ENCODE peak calls at places on chromosomes 2 and 18, in seven cellular contexts. H is GM13976, W is cardiac fibroblast, R is fibroblast of lung, V is neural crest cell, I is fibroblast of mammary gland, Q is nephron progenitor cell. Z is an unnamed sample.

GRCh38 chr2:9416962-9417316 is 6.4 kb downstream of the ITGB1BP1 start:
- DNase-seq in H (no peak), I (no peak), W (no peak), R (no peak), Q (no peak), V (no peak), Z (no peak)

GRCh38 chr2:235608200-235608591 is 114.4 kb downstream of the AGAP1 start:
- DNase-seq in I (no peak), W (no peak), R (no peak), V (no peak), H (no peak), Q (no peak), Z (no peak)

GRCh38 chr2:123073956-123074355 is 951.1 kb upstream of the CNTNAP5 start:
- DNase-seq in H (no peak), Q (no peak), I (no peak), R (no peak), V (no peak), W (no peak), Z (no peak)

GRCh38 chr2:135925571-135925970 is 49.3 kb upstream of the MCM6 start:
- DNase-seq in W (peak), H (no peak), V (no peak), R (peak), Q (no peak), I (peak), Z (no peak)

GRCh38 chr2:236672606-236673005 is 103.0 kb downstream of the ACKR3 start:
- DNase-seq in Q (no peak), W (no peak), R (no peak), I (no peak), H (no peak), V (no peak), Z (no peak)

GRCh38 chr18:55522011-55522410 is 66.0 kb downstream of the TCF4 start:
- DNase-seq in Q (peak), R (no peak), V (peak), W (peak), I (peak), H (no peak), Z (peak)

GRCh38 chr2:120735750-120736170 is at the start of gene GLI2:
- DNase-seq in H (peak), Q (peak), V (peak), W (peak), I (peak), R (peak), Z (peak)

GRCh38 chr18:22346342-22346967 is 71.3 kb downstream of the CTAGE1 start:
- DNase-seq in Q (no peak), V (no peak), H (no peak), W (peak), R (peak), I (peak), Z (no peak)

GRCh38 chr2:158042245-158042644 is 59.4 kb upstream of the UPP2 start:
- DNase-seq in R (no peak), I (no peak), W (no peak), H (no peak), V (no peak), Q (no peak), Z (no peak)

GRCh38 chr2:231162036-231162345 is 36.4 kb upstream of the ARMC9 start:
- DNase-seq in H (no peak), V (no peak), I (peak), W (peak), Q (no peak), R (peak), Z (no peak)

GRCh38 chr2:47803770-47804169 is 20.8 kb downstream of the MSH6 start:
- DNase-seq in V (no peak), I (no peak), H (no peak), R (no peak), Q (no peak), W (no peak), Z (no peak)

GRCh38 chr2:204881519-204882111 is 336.3 kb downstream of the PARD3B start:
- DNase-seq in Q (no peak), W (no peak), V (no peak), H (no peak), R (no peak), I (no peak), Z (no peak)

GRCh38 chr2:66748939-66749338 is 314.0 kb downstream of the MEIS1 start:
- DNase-seq in H (no peak), W (no peak), R (no peak), Q (no peak), V (no peak), I (no peak), Z (no peak)

GRCh38 chr2:119230630-119231185 is 7.1 kb downstream of the STEAP3 start:
- DNase-seq in V (no peak), Q (peak), I (peak), R (peak), W (peak), H (no peak), Z (peak)

GRCh38 chr2:226378733-226379132 is 420.9 kb downstream of the IRS1 start:
- DNase-seq in V (no peak), W (peak), R (peak), Q (no peak), H (no peak), I (peak), Z (no peak)

GRCh38 chr2:200750323-200750910 is 61.3 kb upstream of the BZW1 start:
- DNase-seq in V (no peak), I (no peak), W (no peak), H (no peak), Q (no peak), R (no peak), Z (no peak)

GRCh38 chr18:3898866-3899613 is 449.1 kb downstream of the TGIF1 start:
- DNase-seq in H (no peak), W (no peak), I (no peak), V (no peak), R (no peak), Q (no peak), Z (no peak)

GRCh38 chr2:205511221-205511620 is 171.1 kb upstream of the NRP2 start:
- DNase-seq in I (no peak), W (peak), V (no peak), Q (no peak), H (no peak), R (no peak), Z (no peak)

GRCh38 chr18:48590678-48591077 is 51.8 kb downstream of the CTIF start:
- DNase-seq in R (peak), Q (no peak), V (no peak), I (peak), W (peak), H (no peak), Z (no peak)

DNA sequence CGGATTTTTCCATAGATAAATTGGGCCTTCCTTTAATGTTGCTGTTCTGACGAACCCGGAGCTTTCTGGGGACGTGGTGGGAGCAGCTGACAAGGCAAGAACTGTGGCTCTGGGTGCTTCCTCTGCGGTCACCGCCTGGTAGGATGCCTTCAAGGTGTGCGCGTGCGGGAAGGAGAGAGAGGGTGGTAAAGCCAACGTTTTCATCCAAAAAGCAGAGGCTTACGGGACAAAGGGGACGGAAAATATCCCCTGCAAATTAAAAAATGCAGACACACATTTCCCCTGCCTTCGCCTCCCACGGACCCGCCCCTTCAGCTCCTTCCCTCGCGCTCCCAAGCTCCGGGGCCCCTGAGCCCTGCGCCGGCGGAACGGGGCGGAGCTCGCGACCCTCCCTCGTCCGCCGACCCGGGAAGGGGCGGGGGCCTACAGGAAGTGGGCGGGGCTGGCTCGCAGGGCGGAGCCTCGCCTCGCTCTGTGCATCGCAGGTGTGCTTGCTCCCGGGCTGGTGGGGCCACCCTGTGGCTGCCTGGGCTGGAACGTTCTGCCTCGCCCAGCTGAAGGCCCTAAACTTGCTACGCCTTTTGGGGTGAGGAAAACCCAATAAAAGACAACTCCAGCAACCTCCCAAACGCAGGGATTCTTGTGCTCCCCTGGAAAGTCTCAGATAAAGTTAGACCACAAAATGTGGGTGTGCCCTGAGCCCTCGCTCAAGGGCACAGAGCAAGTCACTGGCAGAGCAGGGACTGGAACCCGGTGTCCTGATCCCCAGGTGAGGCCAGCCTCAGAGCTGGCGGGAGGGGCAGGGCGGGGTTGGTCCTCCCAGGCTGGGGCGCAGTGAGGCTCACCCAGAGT is 25.4 kb upstream of the SLC66A3 start:
- DNase-seq in W (no peak), Q (peak), R (no peak), V (peak), I (no peak), H (peak), Z (peak)
- TF ChIP-seq CTCF in W (no peak), Q (peak), R (peak), V (peak), I (no peak), H (peak), Z (peak)

DNA sequence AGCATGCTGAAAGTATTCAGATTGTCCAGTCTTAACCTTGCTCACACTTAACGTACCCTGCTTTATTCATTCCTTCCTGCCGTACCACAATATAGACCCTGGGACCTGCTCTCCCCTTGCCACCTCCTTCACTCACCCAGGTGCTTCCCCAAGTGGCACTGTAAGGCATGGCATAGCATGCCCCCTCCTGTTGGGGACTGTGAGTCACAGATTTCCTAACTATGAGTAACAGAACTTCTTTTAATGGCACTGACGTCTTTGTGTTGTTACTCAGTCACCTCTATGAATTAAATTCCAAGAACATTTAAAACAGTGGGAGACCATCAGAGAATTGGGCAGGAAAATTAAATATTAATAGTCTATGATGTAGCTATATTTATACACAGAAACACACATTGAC is 117.2 kb downstream of the CTNNA2 start:
- DNase-seq in I (peak), W (no peak), V (no peak), R (no peak), H (no peak), Q (no peak), Z (no peak)
- TF ChIP-seq CTCF in I (no peak), W (no peak), V (no peak), R (no peak), H (no peak), Q (no peak), Z (no peak)

DNA sequence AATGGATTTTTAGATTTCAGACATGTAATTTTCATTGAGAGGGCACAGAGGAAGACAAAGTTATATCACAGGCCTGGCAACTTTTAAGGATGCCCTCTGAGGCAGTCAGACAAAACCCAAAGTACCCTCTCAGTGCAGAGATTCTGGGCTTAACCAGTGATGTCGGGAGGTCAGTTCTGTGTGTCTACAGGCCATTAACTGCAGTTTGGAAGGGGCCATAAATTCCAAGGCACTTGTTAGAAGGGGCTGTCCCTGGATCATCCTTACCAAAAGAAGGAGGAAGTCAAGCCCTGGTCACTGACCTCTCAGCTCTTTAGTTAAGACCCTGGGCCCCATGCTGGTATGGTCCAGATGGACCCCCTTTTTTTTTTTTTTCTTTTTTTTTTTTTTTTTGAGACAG is 60.7 kb downstream of the LRRFIP1 start:
- DNase-seq in H (no peak), I (peak), V (no peak), R (no peak), W (no peak), Q (no peak), Z (no peak)
- TF ChIP-seq CTCF in H (no peak), I (no peak), V (no peak), R (no peak), W (no peak), Q (no peak), Z (no peak)

DNA sequence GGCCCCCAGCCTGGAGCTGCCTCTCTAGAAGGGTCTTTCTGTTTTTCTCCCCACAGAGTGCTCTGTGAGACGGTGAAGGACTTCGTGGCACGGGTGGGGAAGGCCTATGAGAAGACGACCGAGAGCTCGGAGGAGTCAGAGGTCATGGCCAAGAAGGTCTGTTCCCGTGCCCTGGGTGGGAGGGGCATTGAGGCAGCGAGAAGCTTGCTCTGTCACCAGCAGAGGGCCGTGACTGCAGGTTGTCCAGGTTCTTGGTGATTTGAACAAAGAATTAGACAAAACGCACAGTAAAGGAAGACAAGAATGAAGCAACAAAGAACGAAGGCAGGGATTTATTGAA is 93.9 kb downstream of the DGKD start:
- DNase-seq in W (peak), R (no peak), Q (peak), H (no peak), V (no peak), I (no peak), Z (peak)
- TF ChIP-seq CTCF in W (peak), R (no peak), Q (no peak), H (peak), V (peak), I (peak), Z (no peak)

GRCh38 chr2:39851251-39851650 is 72.2 kb upstream of the THUMPD2 start:
- DNase-seq in R (no peak), W (no peak), Q (no peak), H (no peak), V (no peak), I (no peak), Z (no peak)
- TF ChIP-seq CTCF in R (no peak), W (no peak), Q (no peak), H (no peak), V (no peak), I (no peak), Z (no peak)

GRCh38 chr2:190119948-190120347 is 57.4 kb upstream of the MSTN start:
- DNase-seq in I (no peak), R (peak), Q (no peak), W (peak), V (no peak), H (no peak), Z (no peak)

GRCh38 chr2:190119257-190119656 is 56.7 kb upstream of the MSTN start:
- DNase-seq in Q (peak), I (peak), H (no peak), R (no peak), W (no peak), V (no peak), Z (peak)

GRCh38 chr2:190117305-190117704 is 54.8 kb upstream of the MSTN start:
- DNase-seq in Q (no peak), H (no peak), W (no peak), V (no peak), R (no peak), I (no peak), Z (no peak)

GRCh38 chr2:190123956-190124355 is 61.4 kb upstream of the MSTN start:
- DNase-seq in I (peak), Q (no peak), V (no peak), H (no peak), R (no peak), W (peak), Z (no peak)

GRCh38 chr2:190121971-190122370 is 59.4 kb upstream of the MSTN start:
- DNase-seq in Q (no peak), H (peak), R (peak), V (no peak), I (peak), W (peak), Z (no peak)
- TF ChIP-seq CTCF in Q (peak), H (peak), R (peak), V (peak), I (peak), W (peak), Z (peak)